ENCODE peak calls at places on chromosomes 12 and 14, in five cellular contexts. One of them, this sample, is unnamed. For H3K4me1, the result is how much of the 10 kb centered on the place peaks cover.

GRCh38 chr14:50542941-50543418 is 10.6 kb upstream of the MAP4K5 start:
- DNase-seq in transverse colon: peak
- DNase-seq in heart left ventricle: no peak
- DNase-seq in tibial nerve: peak
- DNase-seq in upper lobe of left lung: no peak
- DNase-seq in this sample: peak

GRCh38 chr12:62914443-62914909 is 20.5 kb downstream of the PPM1H start:
- DNase-seq in transverse colon: no peak
- DNase-seq in heart left ventricle: no peak
- DNase-seq in tibial nerve: no peak
- DNase-seq in upper lobe of left lung: no peak
- DNase-seq in this sample: no peak

GRCh38 chr12:96421014-96421413 is 20.8 kb upstream of the CDK17 start:
- DNase-seq in transverse colon: no peak
- DNase-seq in heart left ventricle: no peak
- DNase-seq in tibial nerve: no peak
- DNase-seq in upper lobe of left lung: no peak
- DNase-seq in this sample: no peak

GRCh38 chr14:93548102-93548843 is 117.5 kb downstream of the UNC79 start:
- DNase-seq in transverse colon: no peak
- DNase-seq in heart left ventricle: no peak
- DNase-seq in tibial nerve: no peak
- DNase-seq in upper lobe of left lung: no peak
- DNase-seq in this sample: no peak

GRCh38 chr14:101518611-101519048 is 42.7 kb upstream of the DIO3 start:
- DNase-seq in transverse colon: peak
- DNase-seq in heart left ventricle: no peak
- DNase-seq in tibial nerve: peak
- DNase-seq in upper lobe of left lung: no peak
- DNase-seq in this sample: peak

GRCh38 chr12:57803317-57803893 is 15.1 kb downstream of the AVIL start:
- DNase-seq in transverse colon: peak
- DNase-seq in heart left ventricle: peak
- DNase-seq in tibial nerve: no peak
- DNase-seq in upper lobe of left lung: no peak
- DNase-seq in this sample: no peak

GRCh38 chr14:24340606-24341005 is 815 bp upstream of the RIPK3 start:
- DNase-seq in transverse colon: no peak
- DNase-seq in heart left ventricle: no peak
- DNase-seq in tibial nerve: no peak
- DNase-seq in upper lobe of left lung: no peak
- DNase-seq in this sample: no peak

GRCh38 chr14:76947078-76947837 is 81.2 kb downstream of the IRF2BPL start:
- DNase-seq in transverse colon: peak
- DNase-seq in heart left ventricle: peak
- DNase-seq in tibial nerve: peak
- DNase-seq in upper lobe of left lung: peak
- DNase-seq in this sample: peak

GRCh38 chr12:109720152-109720855 is 6.7 kb downstream of the FAM222A start:
- DNase-seq in transverse colon: no peak
- DNase-seq in heart left ventricle: peak
- DNase-seq in tibial nerve: no peak
- DNase-seq in upper lobe of left lung: peak
- DNase-seq in this sample: peak

GRCh38 chr12:14605401-14605989 is 37.8 kb upstream of the PLBD1 start:
- DNase-seq in transverse colon: no peak
- DNase-seq in heart left ventricle: no peak
- DNase-seq in tibial nerve: no peak
- DNase-seq in upper lobe of left lung: no peak
- DNase-seq in this sample: no peak

GRCh38 chr12:69254046-69254445 is 14.7 kb downstream of the CPSF6 start:
- DNase-seq in transverse colon: no peak
- DNase-seq in heart left ventricle: no peak
- DNase-seq in tibial nerve: no peak
- DNase-seq in upper lobe of left lung: no peak
- DNase-seq in this sample: no peak

GRCh38 chr14:50928002-50928635 is 16.2 kb downstream of the PYGL start:
- DNase-seq in transverse colon: no peak
- DNase-seq in heart left ventricle: peak
- DNase-seq in tibial nerve: peak
- DNase-seq in upper lobe of left lung: no peak
- DNase-seq in this sample: peak

GRCh38 chr12:3933074-3933818 is 60.0 kb upstream of the PARP11 start:
- DNase-seq in transverse colon: no peak
- DNase-seq in heart left ventricle: no peak
- DNase-seq in tibial nerve: no peak
- DNase-seq in upper lobe of left lung: no peak
- DNase-seq in this sample: no peak

GRCh38 chr14:68306265-68306933 is 486.5 kb downstream of the ZFP36L1 start:
- DNase-seq in transverse colon: no peak
- DNase-seq in heart left ventricle: no peak
- DNase-seq in tibial nerve: no peak
- DNase-seq in upper lobe of left lung: no peak
- DNase-seq in this sample: no peak

GRCh38 chr12:89345830-89346740 is 6.2 kb downstream of the DUSP6 start:
- DNase-seq in transverse colon: peak
- DNase-seq in heart left ventricle: peak
- DNase-seq in tibial nerve: peak
- DNase-seq in upper lobe of left lung: no peak
- DNase-seq in this sample: peak

GRCh38 chr14:104977681-104978647 is at the start of gene AHNAK2:
- DNase-seq in transverse colon: peak
- DNase-seq in heart left ventricle: peak
- DNase-seq in tibial nerve: no peak
- DNase-seq in upper lobe of left lung: peak
- DNase-seq in this sample: no peak

GRCh38 chr12:62211510-62211909 is 48.7 kb upstream of the USP15 start:
- DNase-seq in transverse colon: no peak
- DNase-seq in heart left ventricle: no peak
- DNase-seq in tibial nerve: no peak
- DNase-seq in upper lobe of left lung: no peak
- DNase-seq in this sample: no peak

GRCh38 chr12:129486931-129487330 is 416.9 kb downstream of the TMEM132D start:
- DNase-seq in transverse colon: no peak
- DNase-seq in heart left ventricle: no peak
- DNase-seq in tibial nerve: no peak
- DNase-seq in upper lobe of left lung: no peak
- DNase-seq in this sample: no peak

GRCh38 chr12:108833757-108834472 is 23.5 kb downstream of the SSH1 start:
- DNase-seq in transverse colon: peak
- DNase-seq in heart left ventricle: peak
- DNase-seq in tibial nerve: peak
- DNase-seq in upper lobe of left lung: no peak
- DNase-seq in this sample: no peak

GRCh38 chr14:99129211-99129696 is 142.7 kb downstream of the BCL11B start:
- DNase-seq in transverse colon: no peak
- DNase-seq in heart left ventricle: no peak
- DNase-seq in tibial nerve: no peak
- DNase-seq in upper lobe of left lung: no peak
- DNase-seq in this sample: no peak

GRCh38 chr14:55976619-55977018 is 141.6 kb upstream of the PELI2 start:
- DNase-seq in transverse colon: peak
- DNase-seq in heart left ventricle: no peak
- DNase-seq in tibial nerve: no peak
- DNase-seq in upper lobe of left lung: no peak
- DNase-seq in this sample: no peak

GRCh38 chr14:49497725-49498348 is 88.3 kb downstream of the RPS29 start:
- DNase-seq in transverse colon: no peak
- DNase-seq in heart left ventricle: no peak
- DNase-seq in tibial nerve: peak
- DNase-seq in upper lobe of left lung: no peak
- DNase-seq in this sample: no peak

GRCh38 chr14:61889914-61890351 is 127.7 kb downstream of the SNAPC1 start:
- DNase-seq in transverse colon: no peak
- DNase-seq in heart left ventricle: no peak
- DNase-seq in tibial nerve: no peak
- DNase-seq in upper lobe of left lung: no peak
- DNase-seq in this sample: no peak

GRCh38 chr12:93848453-93849120 is 171.4 kb downstream of the CRADD start:
- DNase-seq in transverse colon: peak
- DNase-seq in heart left ventricle: no peak
- DNase-seq in tibial nerve: no peak
- DNase-seq in upper lobe of left lung: no peak
- DNase-seq in this sample: no peak

DNA sequence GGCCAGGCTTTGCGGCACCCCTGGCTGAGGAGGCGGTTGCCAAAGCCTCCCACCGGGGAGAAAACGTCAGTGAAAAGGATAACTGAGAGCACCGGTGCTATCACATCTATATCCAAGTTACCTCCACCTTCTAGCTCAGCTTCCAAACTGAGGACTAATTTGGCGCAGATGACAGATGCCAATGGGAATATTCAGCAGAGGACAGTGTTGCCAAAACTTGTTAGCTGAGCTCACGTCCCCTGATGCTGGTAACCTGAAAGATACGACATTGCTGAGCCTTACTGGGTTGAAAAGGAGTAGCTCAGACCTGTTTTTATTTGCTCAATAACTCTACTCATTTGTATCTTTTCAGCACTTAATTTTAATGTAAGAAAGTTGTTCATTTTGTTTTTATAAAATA is 9.9 kb downstream of the DYRK2 start:
- DNase-seq in transverse colon: no peak
- DNase-seq in heart left ventricle: no peak
- DNase-seq in tibial nerve: no peak
- DNase-seq in upper lobe of left lung: no peak
- DNase-seq in this sample: peak
- TF ChIP-seq POLR2A in transverse colon: no peak
- TF ChIP-seq POLR2A in heart left ventricle: no peak
- TF ChIP-seq POLR2A in tibial nerve: no peak
- TF ChIP-seq POLR2A in upper lobe of left lung: no peak
- TF ChIP-seq POLR2A in this sample: no peak

GRCh38 chr14:53103941-53104340 is 49.2 kb downstream of the DDHD1 start:
- DNase-seq in transverse colon: no peak
- DNase-seq in heart left ventricle: no peak
- DNase-seq in tibial nerve: no peak
- DNase-seq in upper lobe of left lung: no peak
- DNase-seq in this sample: no peak
- H3K4me1 ChIP-seq in transverse colon: under half
- H3K4me1 ChIP-seq in heart left ventricle: under half
- H3K4me1 ChIP-seq in tibial nerve: under half
- H3K4me1 ChIP-seq in upper lobe of left lung: under half
- H3K4me1 ChIP-seq in this sample: under half

DNA sequence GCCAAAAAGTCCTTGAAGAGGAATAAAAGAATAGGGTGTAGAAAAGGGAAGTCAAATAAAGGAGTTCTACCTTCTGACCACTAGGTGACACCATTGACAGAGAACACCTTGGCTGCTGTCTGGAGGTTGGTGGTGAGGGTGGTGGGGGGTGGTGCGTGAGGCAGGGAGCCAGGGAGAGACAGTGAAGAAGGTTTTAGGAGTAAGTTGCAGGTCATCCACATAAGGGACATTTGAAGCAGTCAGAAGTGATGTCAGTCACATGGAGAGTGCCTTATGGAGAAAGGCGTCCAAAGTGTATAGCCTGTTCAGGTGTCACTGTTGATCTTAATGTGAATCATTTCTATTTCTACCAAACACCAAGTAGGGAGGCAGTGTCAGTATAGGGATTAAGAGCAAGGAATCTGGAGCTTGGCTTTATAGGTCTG is 279.3 kb upstream of the DDHD1 start:
- DNase-seq in transverse colon: no peak
- DNase-seq in heart left ventricle: no peak
- DNase-seq in tibial nerve: no peak
- DNase-seq in upper lobe of left lung: no peak
- DNase-seq in this sample: no peak
- TF ChIP-seq CTCF in transverse colon: peak
- TF ChIP-seq CTCF in heart left ventricle: peak
- TF ChIP-seq CTCF in tibial nerve: peak
- TF ChIP-seq CTCF in upper lobe of left lung: peak
- TF ChIP-seq CTCF in this sample: peak

GRCh38 chr14:96285667-96286066 is 29.7 kb downstream of the BDKRB1 start:
- DNase-seq in transverse colon: no peak
- DNase-seq in heart left ventricle: peak
- DNase-seq in tibial nerve: no peak
- DNase-seq in upper lobe of left lung: peak
- DNase-seq in this sample: no peak
- TF ChIP-seq POLR2A in transverse colon: no peak
- TF ChIP-seq POLR2A in heart left ventricle: no peak
- TF ChIP-seq POLR2A in tibial nerve: no peak
- TF ChIP-seq POLR2A in upper lobe of left lung: no peak
- TF ChIP-seq POLR2A in this sample: no peak

GRCh38 chr12:6333566-6333965 is 8.3 kb downstream of the TNFRSF1A start:
- DNase-seq in transverse colon: no peak
- DNase-seq in heart left ventricle: no peak
- DNase-seq in tibial nerve: no peak
- DNase-seq in upper lobe of left lung: no peak
- DNase-seq in this sample: no peak
- H3K4me1 ChIP-seq in transverse colon: under half
- H3K4me1 ChIP-seq in heart left ventricle: half or more
- H3K4me1 ChIP-seq in tibial nerve: half or more
- H3K4me1 ChIP-seq in upper lobe of left lung: half or more
- H3K4me1 ChIP-seq in this sample: under half

GRCh38 chr14:30614155-30614554 is 8.0 kb upstream of the SCFD1 start:
- DNase-seq in transverse colon: no peak
- DNase-seq in heart left ventricle: no peak
- DNase-seq in tibial nerve: no peak
- DNase-seq in upper lobe of left lung: no peak
- DNase-seq in this sample: no peak

GRCh38 chr14:30608533-30609006 is 13.5 kb upstream of the SCFD1 start:
- DNase-seq in transverse colon: peak
- DNase-seq in heart left ventricle: no peak
- DNase-seq in tibial nerve: no peak
- DNase-seq in upper lobe of left lung: no peak
- DNase-seq in this sample: peak

GRCh38 chr14:30607156-30607780 is 14.9 kb upstream of the SCFD1 start:
- DNase-seq in transverse colon: no peak
- DNase-seq in heart left ventricle: no peak
- DNase-seq in tibial nerve: no peak
- DNase-seq in upper lobe of left lung: no peak
- DNase-seq in this sample: no peak

GRCh38 chr14:30610719-30611388 is 11.3 kb upstream of the SCFD1 start:
- DNase-seq in transverse colon: peak
- DNase-seq in heart left ventricle: peak
- DNase-seq in tibial nerve: peak
- DNase-seq in upper lobe of left lung: no peak
- DNase-seq in this sample: peak
- TF ChIP-seq CTCF in transverse colon: no peak
- TF ChIP-seq CTCF in heart left ventricle: no peak
- TF ChIP-seq CTCF in tibial nerve: no peak
- TF ChIP-seq CTCF in upper lobe of left lung: peak
- TF ChIP-seq CTCF in this sample: no peak

GRCh38 chr12:7935773-7936581 is at the start of gene SLC2A3:
- DNase-seq in transverse colon: peak
- DNase-seq in heart left ventricle: peak
- DNase-seq in tibial nerve: peak
- DNase-seq in upper lobe of left lung: no peak
- DNase-seq in this sample: peak
- TF ChIP-seq POLR2A in transverse colon: peak
- TF ChIP-seq POLR2A in heart left ventricle: peak
- TF ChIP-seq POLR2A in tibial nerve: peak
- TF ChIP-seq POLR2A in upper lobe of left lung: peak
- TF ChIP-seq POLR2A in this sample: peak

GRCh38 chr12:64672925-64673409 is 62.7 kb downstream of the RASSF3 start:
- DNase-seq in transverse colon: peak
- DNase-seq in heart left ventricle: peak
- DNase-seq in tibial nerve: no peak
- DNase-seq in upper lobe of left lung: no peak
- DNase-seq in this sample: no peak
- H3K4me1 ChIP-seq in transverse colon: half or more
- H3K4me1 ChIP-seq in heart left ventricle: half or more
- H3K4me1 ChIP-seq in tibial nerve: under half
- H3K4me1 ChIP-seq in upper lobe of left lung: half or more
- H3K4me1 ChIP-seq in this sample: under half